ENCODE peak calls at places on chromosomes 6 and 20, in four cellular contexts. One of them, this sample, is unnamed.

GRCh38 chr6:137637161-137637560 is 143.0 kb upstream of the OLIG3 start:
- DNase-seq in K562: no peak
- DNase-seq in GM12891: no peak
- DNase-seq in GM12878: no peak
- DNase-seq in this sample: peak

GRCh38 chr6:70860044-70860443 is 96.8 kb downstream of the B3GAT2 start:
- DNase-seq in K562: no peak
- DNase-seq in GM12891: no peak
- DNase-seq in GM12878: no peak
- DNase-seq in this sample: no peak

GRCh38 chr20:11849976-11850670 is 67.6 kb upstream of the BTBD3 start:
- DNase-seq in K562: no peak
- DNase-seq in GM12891: no peak
- DNase-seq in GM12878: no peak
- DNase-seq in this sample: no peak

GRCh38 chr6:139373928-139374356 is 506 bp downstream of the CITED2 start:
- DNase-seq in K562: peak
- DNase-seq in GM12891: no peak
- DNase-seq in GM12878: no peak
- DNase-seq in this sample: no peak

GRCh38 chr6:56749632-56750151 is 107.0 kb upstream of the DST start:
- DNase-seq in K562: no peak
- DNase-seq in GM12891: no peak
- DNase-seq in GM12878: no peak
- DNase-seq in this sample: no peak

GRCh38 chr20:11807070-11807741 is 110.5 kb upstream of the BTBD3 start:
- DNase-seq in K562: no peak
- DNase-seq in GM12891: no peak
- DNase-seq in GM12878: no peak
- DNase-seq in this sample: no peak

GRCh38 chr6:136471372-136471771 is 78.8 kb downstream of the MAP7 start:
- DNase-seq in K562: no peak
- DNase-seq in GM12891: no peak
- DNase-seq in GM12878: no peak
- DNase-seq in this sample: no peak

GRCh38 chr20:46558511-46558959 is 8.1 kb upstream of the OCSTAMP start:
- DNase-seq in K562: no peak
- DNase-seq in GM12891: no peak
- DNase-seq in GM12878: no peak
- DNase-seq in this sample: no peak

GRCh38 chr6:163958646-163959045 is 544.1 kb downstream of the QKI start:
- DNase-seq in K562: no peak
- DNase-seq in GM12891: no peak
- DNase-seq in GM12878: no peak
- DNase-seq in this sample: no peak

GRCh38 chr6:150894935-150895686 is 29.6 kb downstream of the MTHFD1L start:
- DNase-seq in K562: no peak
- DNase-seq in GM12891: no peak
- DNase-seq in GM12878: peak
- DNase-seq in this sample: no peak

GRCh38 chr6:27810768-27811298 is 101.4 kb downstream of the OR2B2 start:
- DNase-seq in K562: no peak
- DNase-seq in GM12891: no peak
- DNase-seq in GM12878: no peak
- DNase-seq in this sample: no peak

GRCh38 chr20:36728986-36729385 is 16.9 kb downstream of the NDRG3 start:
- DNase-seq in K562: no peak
- DNase-seq in GM12891: no peak
- DNase-seq in GM12878: no peak
- DNase-seq in this sample: no peak

GRCh38 chr6:137767931-137768690 is 98.9 kb upstream of the TNFAIP3 start:
- DNase-seq in K562: no peak
- DNase-seq in GM12891: no peak
- DNase-seq in GM12878: peak
- DNase-seq in this sample: peak

GRCh38 chr6:33955566-33955965 is 151.8 kb upstream of the MLN start:
- DNase-seq in K562: no peak
- DNase-seq in GM12891: no peak
- DNase-seq in GM12878: no peak
- DNase-seq in this sample: no peak

GRCh38 chr20:34377072-34377847 is 14.2 kb downstream of the ITCH start:
- DNase-seq in K562: no peak
- DNase-seq in GM12891: no peak
- DNase-seq in GM12878: peak
- DNase-seq in this sample: no peak

GRCh38 chr6:98835149-98836024 is 1.0 kb downstream of the POU3F2 start:
- DNase-seq in K562: no peak
- DNase-seq in GM12891: no peak
- DNase-seq in GM12878: no peak
- DNase-seq in this sample: no peak

GRCh38 chr20:49149281-49150045 is 38.7 kb downstream of the STAU1 start:
- DNase-seq in K562: no peak
- DNase-seq in GM12891: no peak
- DNase-seq in GM12878: no peak
- DNase-seq in this sample: no peak

GRCh38 chr6:20366082-20366834 is 35.4 kb upstream of the E2F3 start:
- DNase-seq in K562: no peak
- DNase-seq in GM12891: no peak
- DNase-seq in GM12878: no peak
- DNase-seq in this sample: no peak

GRCh38 chr6:5936611-5937010 is 70.1 kb downstream of the NRN1 start:
- DNase-seq in K562: no peak
- DNase-seq in GM12891: no peak
- DNase-seq in GM12878: no peak
- DNase-seq in this sample: no peak

GRCh38 chr6:41677430-41678045 is 39.3 kb downstream of the MDFI start:
- DNase-seq in K562: no peak
- DNase-seq in GM12891: no peak
- DNase-seq in GM12878: no peak
- DNase-seq in this sample: no peak

GRCh38 chr6:166553563-166554271 is 32.8 kb downstream of the RAMACL start:
- DNase-seq in K562: no peak
- DNase-seq in GM12891: no peak
- DNase-seq in GM12878: no peak
- DNase-seq in this sample: no peak

GRCh38 chr6:85403331-85404015 is 46.4 kb upstream of the NT5E start:
- DNase-seq in K562: no peak
- DNase-seq in GM12891: no peak
- DNase-seq in GM12878: no peak
- DNase-seq in this sample: no peak

GRCh38 chr6:132669690-132670291 is 10.8 kb upstream of the TAAR1 start:
- DNase-seq in K562: no peak
- DNase-seq in GM12891: no peak
- DNase-seq in GM12878: no peak
- DNase-seq in this sample: no peak

GRCh38 chr6:52227495-52227894 is 16.8 kb downstream of the IL17F start:
- DNase-seq in K562: no peak
- DNase-seq in GM12891: peak
- DNase-seq in GM12878: peak
- DNase-seq in this sample: no peak

GRCh38 chr6:166520905-166521834 is 65.3 kb downstream of the RAMACL start:
- DNase-seq in K562: no peak
- DNase-seq in GM12891: no peak
- DNase-seq in GM12878: no peak
- DNase-seq in this sample: no peak

GRCh38 chr6:98486052-98486451 is 348.3 kb upstream of the POU3F2 start:
- DNase-seq in K562: no peak
- DNase-seq in GM12891: no peak
- DNase-seq in GM12878: no peak
- DNase-seq in this sample: no peak

GRCh38 chr20:6212903-6213302 is 90.1 kb upstream of the FERMT1 start:
- DNase-seq in K562: peak
- DNase-seq in GM12891: no peak
- DNase-seq in GM12878: no peak
- DNase-seq in this sample: no peak

GRCh38 chr20:35700625-35701148 is 1.5 kb downstream of the ROMO1 start:
- DNase-seq in K562: no peak
- DNase-seq in GM12891: no peak
- DNase-seq in GM12878: no peak
- DNase-seq in this sample: no peak

GRCh38 chr6:31886426-31887068 is 7.8 kb upstream of the SLC44A4 start:
- DNase-seq in K562: no peak
- DNase-seq in GM12891: no peak
- DNase-seq in GM12878: no peak
- DNase-seq in this sample: no peak

GRCh38 chr6:8057793-8058192 is 6.4 kb downstream of the BLOC1S5 start:
- DNase-seq in K562: no peak
- DNase-seq in GM12891: no peak
- DNase-seq in GM12878: no peak
- DNase-seq in this sample: no peak

GRCh38 chr6:107656381-107656780 is 166.5 kb downstream of the SOBP start:
- DNase-seq in K562: no peak
- DNase-seq in GM12891: no peak
- DNase-seq in GM12878: no peak
- DNase-seq in this sample: no peak

GRCh38 chr20:7883741-7884140 is 56.5 kb downstream of the HAO1 start:
- DNase-seq in K562: no peak
- DNase-seq in GM12891: no peak
- DNase-seq in GM12878: no peak
- DNase-seq in this sample: no peak

GRCh38 chr6:133761706-133762105 is 127.2 kb upstream of the TCF21 start:
- DNase-seq in K562: no peak
- DNase-seq in GM12891: no peak
- DNase-seq in GM12878: no peak
- DNase-seq in this sample: no peak

GRCh38 chr6:96089173-96089572 is 73.4 kb downstream of the FUT9 start:
- DNase-seq in K562: no peak
- DNase-seq in GM12891: no peak
- DNase-seq in GM12878: no peak
- DNase-seq in this sample: no peak

GRCh38 chr6:109105681-109106080 is 10.4 kb downstream of the CEP57L1 start:
- DNase-seq in K562: no peak
- DNase-seq in GM12891: no peak
- DNase-seq in GM12878: no peak
- DNase-seq in this sample: no peak

GRCh38 chr6:34239240-34239825 is 2.7 kb downstream of the HMGA1 start:
- DNase-seq in K562: no peak
- DNase-seq in GM12891: no peak
- DNase-seq in GM12878: no peak
- DNase-seq in this sample: no peak

GRCh38 chr6:133764011-133764812 is 124.7 kb upstream of the TCF21 start:
- DNase-seq in K562: no peak
- DNase-seq in GM12891: no peak
- DNase-seq in GM12878: no peak
- DNase-seq in this sample: no peak

GRCh38 chr20:34541264-34541901 is 17.1 kb upstream of the MAP1LC3A start:
- DNase-seq in K562: no peak
- DNase-seq in GM12891: no peak
- DNase-seq in GM12878: no peak
- DNase-seq in this sample: no peak

GRCh38 chr6:156347251-156348049 is 429.7 kb upstream of the ARID1B start:
- DNase-seq in K562: no peak
- DNase-seq in GM12891: no peak
- DNase-seq in GM12878: no peak
- DNase-seq in this sample: no peak
- TF ChIP-seq SPI1 in K562: no peak
- TF ChIP-seq SPI1 in GM12891: no peak
- TF ChIP-seq SPI1 in GM12878: no peak
- TF ChIP-seq SPI1 in this sample: no peak

GRCh38 chr6:90611543-90611864 is 24.6 kb upstream of the MAP3K7 start:
- DNase-seq in K562: no peak
- DNase-seq in GM12891: no peak
- DNase-seq in GM12878: no peak
- DNase-seq in this sample: no peak

GRCh38 chr6:90611996-90612690 is 25.3 kb upstream of the MAP3K7 start:
- DNase-seq in K562: no peak
- DNase-seq in GM12891: no peak
- DNase-seq in GM12878: no peak
- DNase-seq in this sample: no peak

GRCh38 chr6:90605749-90606344 is 19.0 kb upstream of the MAP3K7 start:
- DNase-seq in K562: no peak
- DNase-seq in GM12891: no peak
- DNase-seq in GM12878: no peak
- DNase-seq in this sample: no peak

GRCh38 chr6:90610671-90611542 is 24.0 kb upstream of the MAP3K7 start:
- DNase-seq in K562: peak
- DNase-seq in GM12891: peak
- DNase-seq in GM12878: no peak
- DNase-seq in this sample: no peak

GRCh38 chr6:90610291-90610670 is 23.4 kb upstream of the MAP3K7 start:
- DNase-seq in K562: no peak
- DNase-seq in GM12891: no peak
- DNase-seq in GM12878: no peak
- DNase-seq in this sample: no peak
- TF ChIP-seq SPI1 in K562: no peak
- TF ChIP-seq SPI1 in GM12891: no peak
- TF ChIP-seq SPI1 in GM12878: no peak
- TF ChIP-seq SPI1 in this sample: no peak

GRCh38 chr6:168102093-168102985 is 23.3 kb upstream of the FRMD1 start:
- DNase-seq in K562: no peak
- DNase-seq in GM12891: no peak
- DNase-seq in GM12878: no peak
- DNase-seq in this sample: no peak
- TF ChIP-seq SPI1 in K562: no peak
- TF ChIP-seq SPI1 in GM12891: no peak
- TF ChIP-seq SPI1 in GM12878: no peak
- TF ChIP-seq SPI1 in this sample: no peak

GRCh38 chr6:121247386-121247785 is 86.9 kb downstream of the TBC1D32 start:
- DNase-seq in K562: no peak
- DNase-seq in GM12891: no peak
- DNase-seq in GM12878: no peak
- DNase-seq in this sample: no peak
- TF ChIP-seq SPI1 in K562: no peak
- TF ChIP-seq SPI1 in GM12891: no peak
- TF ChIP-seq SPI1 in GM12878: no peak
- TF ChIP-seq SPI1 in this sample: no peak

GRCh38 chr20:62832212-62832922 is 15.5 kb downstream of the COL9A3 start:
- DNase-seq in K562: peak
- DNase-seq in GM12891: peak
- DNase-seq in GM12878: peak
- DNase-seq in this sample: peak
- TF ChIP-seq SPI1 in K562: peak
- TF ChIP-seq SPI1 in GM12891: peak
- TF ChIP-seq SPI1 in GM12878: peak
- TF ChIP-seq SPI1 in this sample: peak